ENCODE peak calls at places on chromosomes 4 and X, in seven cellular contexts. R, H, D, I, A, C and V are unnamed samples.

GRCh38 chrX:130118941-130119640 is 8.8 kb upstream of the ELF4 start:
- DNase-seq in R (no peak), H (no peak), D (no peak), I (no peak), A (no peak), C (peak), V (peak)

GRCh38 chr4:11615601-11616000 is 186.9 kb upstream of the HS3ST1 start:
- DNase-seq in R (no peak), H (no peak), D (no peak), I (no peak), A (no peak), C (no peak), V (no peak)

GRCh38 chrX:130165181-130165702 is 399 bp downstream of the AIFM1 start:
- DNase-seq in R (no peak), H (no peak), D (no peak), I (no peak), A (no peak), C (peak), V (peak)

GRCh38 chr4:1493540-1494287 is 87.5 kb upstream of the NKX1-1 start:
- DNase-seq in R (no peak), H (no peak), D (no peak), I (no peak), A (peak), C (no peak), V (no peak)

GRCh38 chrX:427812-428725 is 41.4 kb upstream of the PPP2R3B start:
- DNase-seq in R (no peak), H (peak), D (no peak), I (peak), A (no peak), C (peak), V (peak)

GRCh38 chr4:175125410-175126068 is 207.4 kb downstream of the ADAM29 start:
- DNase-seq in R (no peak), H (no peak), D (no peak), I (no peak), A (no peak), C (no peak), V (no peak)

GRCh38 chr4:168667936-168668335 is 171.1 kb downstream of the PALLD start:
- DNase-seq in R (no peak), H (no peak), D (no peak), I (no peak), A (no peak), C (no peak), V (no peak)

GRCh38 chr4:30721353-30722091 is 1.4 kb downstream of the PCDH7 start:
- DNase-seq in R (no peak), H (peak), D (no peak), I (peak), A (peak), C (peak), V (no peak)

GRCh38 chr4:24002641-24002966 is 112.8 kb upstream of the PPARGC1A start:
- DNase-seq in R (no peak), H (no peak), D (no peak), I (no peak), A (no peak), C (no peak), V (no peak)

GRCh38 chr4:174582463-174582862 is 60.2 kb upstream of the HPGD start:
- DNase-seq in R (no peak), H (no peak), D (no peak), I (no peak), A (no peak), C (no peak), V (no peak)

GRCh38 chr4:119025440-119025839 is 110.2 kb upstream of the MYOZ2 start:
- DNase-seq in R (peak), H (no peak), D (no peak), I (no peak), A (no peak), C (peak), V (peak)

GRCh38 chr4:71069063-71069462 is 75.6 kb downstream of the DCK start:
- DNase-seq in R (no peak), H (no peak), D (no peak), I (no peak), A (no peak), C (no peak), V (no peak)

GRCh38 chr4:26992657-26993361 is 132.2 kb downstream of the STIM2 start:
- DNase-seq in R (no peak), H (no peak), D (no peak), I (peak), A (no peak), C (peak), V (peak)

GRCh38 chr4:156894234-156894633 is 77.4 kb downstream of the PDGFC start:
- DNase-seq in R (no peak), H (no peak), D (no peak), I (no peak), A (no peak), C (no peak), V (no peak)

GRCh38 chr4:149993030-149993429 is 85.2 kb upstream of the DCLK2 start:
- DNase-seq in R (no peak), H (no peak), D (no peak), I (no peak), A (no peak), C (no peak), V (no peak)

GRCh38 chr4:60805500-60806313 is 394.4 kb upstream of the ADGRL3 start:
- DNase-seq in R (no peak), H (peak), D (no peak), I (peak), A (no peak), C (peak), V (peak)

GRCh38 chr4:107619065-107619464 is 101.0 kb downstream of the PAPSS1 start:
- DNase-seq in R (no peak), H (no peak), D (no peak), I (no peak), A (no peak), C (peak), V (peak)

GRCh38 chrX:38214551-38214950 is 6.1 kb downstream of the SRPX start:
- DNase-seq in R (no peak), H (no peak), D (no peak), I (no peak), A (no peak), C (no peak), V (peak)

GRCh38 chr4:11765849-11766453 is 337.3 kb upstream of the HS3ST1 start:
- DNase-seq in R (no peak), H (peak), D (no peak), I (peak), A (no peak), C (peak), V (no peak)

GRCh38 chr4:2923141-2923551 is 40.1 kb downstream of the NOP14 start:
- DNase-seq in R (no peak), H (no peak), D (no peak), I (no peak), A (peak), C (no peak), V (peak)

GRCh38 chrX:97844943-97845342 is 961.2 kb downstream of the RPA4 start:
- DNase-seq in R (no peak), H (no peak), D (no peak), I (no peak), A (no peak), C (no peak), V (no peak)

GRCh38 chr4:151887151-151887815 is 126.5 kb upstream of the GATB start:
- DNase-seq in R (no peak), H (no peak), D (no peak), I (no peak), A (no peak), C (peak), V (peak)

DNA sequence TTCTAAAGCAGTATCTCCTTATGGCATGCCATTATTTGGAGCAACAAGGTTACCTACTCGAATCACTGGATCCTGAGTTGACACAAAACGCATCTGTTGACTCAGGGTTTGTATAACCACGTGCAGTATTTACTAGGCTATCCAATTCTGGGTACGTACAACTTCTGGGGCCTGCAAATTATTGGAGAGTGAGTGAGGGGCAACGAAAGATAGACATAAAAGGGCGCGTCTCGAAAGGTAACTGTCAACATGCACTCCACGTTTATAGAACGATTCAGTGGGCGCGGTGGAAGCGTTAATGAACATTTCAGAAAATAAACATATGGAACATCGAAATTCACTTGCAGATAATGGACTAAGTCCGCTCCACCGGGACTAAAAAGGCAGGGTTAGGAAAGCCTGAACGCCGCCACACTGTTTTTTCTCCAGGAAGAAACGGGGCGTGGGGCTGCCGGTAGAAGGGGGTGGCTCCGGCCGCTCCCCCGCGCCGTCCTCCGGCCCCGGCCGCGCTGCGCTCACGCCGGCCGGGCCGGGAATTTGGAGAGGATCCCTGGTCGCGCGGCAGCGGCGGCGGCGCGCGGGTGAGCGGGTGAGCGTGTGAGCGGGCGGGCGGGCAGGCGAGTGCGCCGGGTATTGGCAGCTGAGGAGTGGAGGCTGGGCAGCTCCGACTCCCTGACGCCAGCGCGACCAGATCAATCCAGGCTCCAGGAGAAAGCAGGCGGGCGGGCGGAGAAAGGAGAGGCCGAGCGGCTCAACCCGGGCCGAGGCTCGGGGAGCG is at the start of gene SMAD1:
- DNase-seq in R (peak), H (peak), D (peak), I (peak), A (peak), C (peak), V (peak)
- H3K4me3 ChIP-seq in R (peak), H (peak), D (peak), I (peak), A (peak), C (peak), V (peak)

DNA sequence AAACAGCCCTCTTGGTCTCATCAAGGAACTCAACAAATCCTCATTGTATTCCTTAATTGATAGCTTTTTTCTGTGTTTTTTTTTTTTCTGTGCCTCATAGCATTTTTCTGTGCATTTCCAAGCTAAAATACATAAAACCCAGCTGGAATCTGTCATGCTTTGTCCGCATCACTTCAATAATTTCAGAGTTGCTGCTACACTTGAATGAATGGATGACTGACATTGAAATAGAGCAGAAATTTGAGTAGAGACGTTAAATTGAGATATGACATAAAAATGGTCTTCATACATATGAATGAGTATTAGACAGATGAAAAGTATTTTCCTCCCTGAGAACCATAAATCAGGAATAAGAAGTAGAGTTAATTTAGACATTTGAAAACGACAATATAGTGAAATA is 593.2 kb downstream of the TMA16 start:
- DNase-seq in R (no peak), H (no peak), D (no peak), I (no peak), A (no peak), C (no peak), V (no peak)
- H3K4me3 ChIP-seq in R (no peak), H (no peak), D (no peak), I (no peak), A (no peak), C (no peak), V (no peak)

GRCh38 chr4:69239092-69239491 is 24.5 kb upstream of the UGT2B11 start:
- DNase-seq in R (no peak), H (no peak), D (no peak), I (no peak), A (no peak), C (no peak), V (no peak)
- H3K4me3 ChIP-seq in R (no peak), H (no peak), D (no peak), I (no peak), A (no peak), C (no peak), V (no peak)

DNA sequence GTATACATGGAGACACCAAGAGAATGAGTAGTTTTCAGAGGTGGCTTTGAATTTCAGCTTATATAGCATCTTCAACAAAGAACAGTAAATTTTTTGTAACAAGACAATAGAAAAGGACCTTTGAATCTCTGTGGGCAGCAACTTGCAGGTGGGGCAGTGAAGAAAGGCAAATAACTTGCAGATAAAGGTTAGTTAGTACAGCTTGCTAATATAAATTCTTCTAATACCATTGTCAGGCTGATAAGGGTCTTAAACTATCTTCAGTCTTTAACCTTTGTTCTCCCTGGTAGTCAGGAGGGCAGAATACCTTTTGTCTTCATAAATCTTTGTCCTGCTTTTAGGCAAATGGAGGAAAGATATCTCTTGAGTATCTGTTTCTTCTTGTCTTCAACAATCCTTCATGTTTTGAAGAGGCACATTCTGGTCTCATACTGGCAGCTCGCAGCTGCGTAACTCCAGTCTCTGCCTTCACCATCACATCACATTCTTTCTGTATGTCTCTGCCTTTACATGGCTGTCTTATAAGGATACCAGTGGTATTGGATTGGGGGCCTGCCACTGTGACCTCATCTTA is 16.0 kb downstream of the ANXA3 start:
- DNase-seq in R (no peak), H (no peak), D (no peak), I (no peak), A (no peak), C (no peak), V (no peak)
- H3K4me3 ChIP-seq in R (no peak), H (no peak), D (no peak), I (no peak), A (no peak), C (no peak), V (no peak)

GRCh38 chrX:74922922-74923321 is 2.3 kb downstream of the NEXMIF start:
- DNase-seq in R (no peak), H (no peak), D (no peak), I (no peak), A (no peak), C (no peak), V (no peak)

GRCh38 chrX:74923942-74924448 is 1.3 kb downstream of the NEXMIF start:
- DNase-seq in R (no peak), H (peak), D (peak), I (peak), A (peak), C (peak), V (peak)

GRCh38 chrX:74925210-74926088 is at the start of gene NEXMIF:
- DNase-seq in R (peak), H (peak), D (peak), I (peak), A (peak), C (no peak), V (peak)

DNA sequence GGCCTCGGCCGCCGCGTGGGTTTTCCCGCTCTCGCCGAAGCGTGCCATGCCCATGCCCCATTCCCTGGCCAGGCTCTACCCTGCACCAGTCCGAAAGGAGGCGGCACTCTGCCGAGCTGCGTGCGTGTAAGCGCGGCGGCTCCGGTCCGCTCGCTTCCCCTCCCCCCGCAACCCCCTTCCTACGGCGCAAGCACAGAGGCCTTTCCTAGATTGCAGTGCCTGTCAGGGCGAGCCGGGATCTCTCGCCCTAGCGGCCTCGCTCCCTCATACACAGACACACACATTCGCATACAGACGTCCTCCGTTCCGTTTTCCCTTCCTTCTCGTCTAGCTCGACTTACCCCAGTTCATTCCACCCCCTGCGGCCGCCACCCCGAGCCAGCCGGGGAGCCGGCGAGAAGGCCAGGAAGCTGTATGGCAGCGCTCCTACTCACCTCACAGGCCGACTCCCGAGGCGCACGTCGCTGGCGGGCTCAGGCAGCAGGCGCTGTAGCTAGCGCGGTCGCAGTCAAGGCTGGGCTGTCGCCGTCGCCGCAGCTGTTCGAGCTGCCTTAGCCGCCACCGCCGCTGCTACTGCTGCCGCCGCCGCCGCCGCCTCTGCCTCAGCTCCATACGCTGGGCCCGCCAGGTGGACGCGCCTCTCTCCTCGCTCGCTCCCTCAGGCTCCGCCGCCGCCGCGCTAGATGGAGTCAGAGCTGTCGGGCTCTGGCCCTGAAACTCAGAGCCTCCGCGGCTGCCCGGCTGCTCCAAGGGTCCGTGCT is 623 bp downstream of the NEXMIF start:
- DNase-seq in R (peak), H (peak), D (peak), I (peak), A (peak), C (peak), V (peak)
- H3K4me3 ChIP-seq in R (no peak), H (peak), D (peak), I (peak), A (peak), C (peak), V (peak)

DNA sequence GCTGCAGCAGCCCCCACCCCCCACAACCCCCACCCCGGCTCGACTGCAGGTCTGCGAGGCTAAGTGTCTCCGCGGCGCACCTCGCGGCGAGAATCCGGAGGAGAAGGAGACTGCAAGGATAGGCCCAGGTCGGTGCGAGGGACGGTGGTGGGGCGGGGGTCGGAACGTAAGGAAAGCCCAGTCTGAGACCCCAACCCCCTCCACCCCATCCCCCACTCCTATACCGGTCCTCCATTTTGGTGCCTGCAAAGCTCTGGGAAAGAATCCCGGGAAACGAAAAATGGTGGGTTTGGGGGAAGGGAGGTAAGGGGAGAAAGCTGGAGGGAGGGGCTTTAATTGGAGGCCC is 614 bp downstream of the BEX3 start:
- DNase-seq in R (no peak), H (peak), D (no peak), I (peak), A (peak), C (peak), V (no peak)
- H3K4me3 ChIP-seq in R (peak), H (peak), D (peak), I (peak), A (peak), C (peak), V (peak)

GRCh38 chr4:127930175-127930574 is 34.8 kb downstream of the MFSD8 start:
- DNase-seq in R (no peak), H (no peak), D (no peak), I (no peak), A (no peak), C (no peak), V (no peak)
- H3K4me3 ChIP-seq in R (no peak), H (no peak), D (no peak), I (no peak), A (no peak), C (no peak), V (no peak)